ENCODE peak calls at places on chromosomes 1 and 21, in ten cellular contexts. One of them, this sample, is unnamed.

GRCh38 chr21:37766104-37766503 is 150.2 kb downstream of the KCNJ6 start:
- DNase-seq in SJSA1: no peak
- DNase-seq in thoracic aorta: no peak
- DNase-seq in HFF-Myc: no peak
- DNase-seq in cardiac fibroblast: no peak
- DNase-seq in fibroblast of villous mesenchyme: no peak
- DNase-seq in upper lobe of right lung: no peak
- DNase-seq in GM23248: no peak
- DNase-seq in AG10803: no peak
- DNase-seq in stomach: no peak
- DNase-seq in this sample: no peak

GRCh38 chr1:106534612-106535011 is 521.9 kb upstream of the PRMT6 start:
- DNase-seq in thoracic aorta: no peak
- DNase-seq in HFF-Myc: no peak
- DNase-seq in SJSA1: no peak
- DNase-seq in AG10803: no peak
- DNase-seq in cardiac fibroblast: no peak
- DNase-seq in upper lobe of right lung: no peak
- DNase-seq in GM23248: peak
- DNase-seq in stomach: no peak
- DNase-seq in fibroblast of villous mesenchyme: no peak
- DNase-seq in this sample: no peak

GRCh38 chr21:33300701-33301631 is 23.8 kb upstream of the IFNAR1 start:
- DNase-seq in thoracic aorta: no peak
- DNase-seq in fibroblast of villous mesenchyme: peak
- DNase-seq in AG10803: no peak
- DNase-seq in HFF-Myc: no peak
- DNase-seq in SJSA1: no peak
- DNase-seq in stomach: no peak
- DNase-seq in cardiac fibroblast: peak
- DNase-seq in upper lobe of right lung: no peak
- DNase-seq in GM23248: no peak
- DNase-seq in this sample: no peak

GRCh38 chr1:204989266-204990058 is 53.5 kb upstream of the CNTN2 start:
- DNase-seq in GM23248: peak
- DNase-seq in SJSA1: peak
- DNase-seq in HFF-Myc: peak
- DNase-seq in fibroblast of villous mesenchyme: peak
- DNase-seq in AG10803: peak
- DNase-seq in upper lobe of right lung: peak
- DNase-seq in cardiac fibroblast: peak
- DNase-seq in thoracic aorta: no peak
- DNase-seq in stomach: peak
- DNase-seq in this sample: peak

GRCh38 chr1:29736582-29737188 is 500.4 kb downstream of the PTPRU start:
- DNase-seq in SJSA1: peak
- DNase-seq in thoracic aorta: no peak
- DNase-seq in fibroblast of villous mesenchyme: peak
- DNase-seq in cardiac fibroblast: peak
- DNase-seq in HFF-Myc: peak
- DNase-seq in upper lobe of right lung: no peak
- DNase-seq in GM23248: peak
- DNase-seq in stomach: no peak
- DNase-seq in AG10803: peak
- DNase-seq in this sample: peak

GRCh38 chr1:213679153-213679552 is 308.6 kb upstream of the PROX1 start:
- DNase-seq in fibroblast of villous mesenchyme: no peak
- DNase-seq in GM23248: no peak
- DNase-seq in cardiac fibroblast: no peak
- DNase-seq in thoracic aorta: no peak
- DNase-seq in AG10803: no peak
- DNase-seq in upper lobe of right lung: no peak
- DNase-seq in SJSA1: no peak
- DNase-seq in stomach: no peak
- DNase-seq in HFF-Myc: no peak
- DNase-seq in this sample: no peak

GRCh38 chr1:205228052-205228451 is 306 bp downstream of the TMCC2 start:
- DNase-seq in HFF-Myc: no peak
- DNase-seq in SJSA1: peak
- DNase-seq in stomach: peak
- DNase-seq in thoracic aorta: no peak
- DNase-seq in cardiac fibroblast: no peak
- DNase-seq in fibroblast of villous mesenchyme: no peak
- DNase-seq in GM23248: no peak
- DNase-seq in upper lobe of right lung: no peak
- DNase-seq in AG10803: no peak
- DNase-seq in this sample: no peak

GRCh38 chr1:40879487-40880175 is 17.5 kb upstream of the CITED4 start:
- DNase-seq in SJSA1: peak
- DNase-seq in GM23248: no peak
- DNase-seq in fibroblast of villous mesenchyme: no peak
- DNase-seq in cardiac fibroblast: no peak
- DNase-seq in stomach: no peak
- DNase-seq in AG10803: no peak
- DNase-seq in upper lobe of right lung: no peak
- DNase-seq in HFF-Myc: no peak
- DNase-seq in thoracic aorta: no peak
- DNase-seq in this sample: no peak

GRCh38 chr21:45989355-45990048 is 7.9 kb downstream of the COL6A1 start:
- DNase-seq in AG10803: no peak
- DNase-seq in fibroblast of villous mesenchyme: no peak
- DNase-seq in cardiac fibroblast: no peak
- DNase-seq in stomach: peak
- DNase-seq in SJSA1: no peak
- DNase-seq in HFF-Myc: no peak
- DNase-seq in GM23248: no peak
- DNase-seq in upper lobe of right lung: peak
- DNase-seq in thoracic aorta: peak
- DNase-seq in this sample: no peak

GRCh38 chr21:45988366-45989347 is 7.1 kb downstream of the COL6A1 start:
- DNase-seq in HFF-Myc: no peak
- DNase-seq in AG10803: no peak
- DNase-seq in GM23248: no peak
- DNase-seq in fibroblast of villous mesenchyme: no peak
- DNase-seq in cardiac fibroblast: no peak
- DNase-seq in SJSA1: no peak
- DNase-seq in stomach: no peak
- DNase-seq in upper lobe of right lung: peak
- DNase-seq in thoracic aorta: peak
- DNase-seq in this sample: no peak

GRCh38 chr21:45985471-45986315 is 4.1 kb downstream of the COL6A1 start:
- DNase-seq in fibroblast of villous mesenchyme: no peak
- DNase-seq in GM23248: peak
- DNase-seq in cardiac fibroblast: no peak
- DNase-seq in SJSA1: no peak
- DNase-seq in stomach: no peak
- DNase-seq in AG10803: no peak
- DNase-seq in HFF-Myc: no peak
- DNase-seq in thoracic aorta: peak
- DNase-seq in upper lobe of right lung: peak
- DNase-seq in this sample: no peak

GRCh38 chr21:45986316-45987051 is 4.9 kb downstream of the COL6A1 start:
- DNase-seq in cardiac fibroblast: no peak
- DNase-seq in upper lobe of right lung: peak
- DNase-seq in GM23248: no peak
- DNase-seq in SJSA1: no peak
- DNase-seq in HFF-Myc: no peak
- DNase-seq in stomach: no peak
- DNase-seq in AG10803: no peak
- DNase-seq in fibroblast of villous mesenchyme: no peak
- DNase-seq in thoracic aorta: no peak
- DNase-seq in this sample: no peak

DNA sequence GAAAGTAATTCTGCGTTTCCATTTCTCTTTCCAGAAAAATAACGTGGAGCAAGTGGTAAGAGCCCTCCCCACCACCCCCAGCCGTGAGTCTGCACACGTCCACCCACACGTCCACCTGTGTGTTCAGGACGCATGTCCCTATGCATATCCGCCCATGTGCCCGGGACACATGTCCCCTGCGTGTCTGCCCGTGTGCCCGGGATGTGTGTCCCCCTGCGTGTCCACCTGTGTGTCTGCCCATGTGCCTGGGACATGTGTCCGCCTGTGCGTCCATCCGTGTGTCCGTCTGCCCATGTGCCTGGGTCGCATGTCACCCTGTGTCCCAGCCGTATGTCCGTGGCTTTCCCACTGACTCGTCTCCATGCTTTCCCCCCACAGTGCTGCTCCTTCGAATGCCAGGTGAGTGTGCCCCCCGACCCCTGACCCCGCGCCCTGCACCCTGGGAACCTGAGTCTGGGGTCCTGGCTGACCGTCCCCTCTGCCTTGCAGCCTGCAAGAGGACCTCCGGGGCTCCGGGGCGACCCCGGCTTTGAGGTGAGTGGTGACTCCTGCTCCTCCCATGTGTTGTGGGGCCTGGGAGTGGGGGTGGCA is 5.6 kb downstream of the COL6A1 start:
- DNase-seq in thoracic aorta: no peak
- DNase-seq in GM23248: peak
- DNase-seq in cardiac fibroblast: no peak
- DNase-seq in HFF-Myc: no peak
- DNase-seq in SJSA1: no peak
- DNase-seq in stomach: no peak
- DNase-seq in AG10803: no peak
- DNase-seq in fibroblast of villous mesenchyme: no peak
- DNase-seq in upper lobe of right lung: peak
- DNase-seq in this sample: no peak
- H3K4me3 ChIP-seq in thoracic aorta: no peak
- H3K4me3 ChIP-seq in GM23248: no peak
- H3K4me3 ChIP-seq in cardiac fibroblast: no peak
- H3K4me3 ChIP-seq in HFF-Myc: peak
- H3K4me3 ChIP-seq in SJSA1: no peak
- H3K4me3 ChIP-seq in stomach: no peak
- H3K4me3 ChIP-seq in AG10803: peak
- H3K4me3 ChIP-seq in fibroblast of villous mesenchyme: peak
- H3K4me3 ChIP-seq in upper lobe of right lung: no peak
- H3K4me3 ChIP-seq in this sample: no peak

GRCh38 chr1:156572663-156573018 is 276 bp upstream of the IQGAP3 start:
- DNase-seq in stomach: no peak
- DNase-seq in HFF-Myc: no peak
- DNase-seq in upper lobe of right lung: no peak
- DNase-seq in cardiac fibroblast: no peak
- DNase-seq in AG10803: no peak
- DNase-seq in GM23248: no peak
- DNase-seq in SJSA1: no peak
- DNase-seq in thoracic aorta: no peak
- DNase-seq in fibroblast of villous mesenchyme: no peak
- DNase-seq in this sample: no peak
- H3K4me3 ChIP-seq in stomach: peak
- H3K4me3 ChIP-seq in HFF-Myc: peak
- H3K4me3 ChIP-seq in upper lobe of right lung: peak
- H3K4me3 ChIP-seq in cardiac fibroblast: peak
- H3K4me3 ChIP-seq in AG10803: peak
- H3K4me3 ChIP-seq in GM23248: peak
- H3K4me3 ChIP-seq in SJSA1: peak
- H3K4me3 ChIP-seq in thoracic aorta: peak
- H3K4me3 ChIP-seq in fibroblast of villous mesenchyme: peak
- H3K4me3 ChIP-seq in this sample: peak

GRCh38 chr1:228099331-228099732 is 3.8 kb downstream of the C1orf35 start:
- DNase-seq in GM23248: no peak
- DNase-seq in HFF-Myc: no peak
- DNase-seq in fibroblast of villous mesenchyme: no peak
- DNase-seq in thoracic aorta: no peak
- DNase-seq in upper lobe of right lung: no peak
- DNase-seq in AG10803: no peak
- DNase-seq in SJSA1: no peak
- DNase-seq in stomach: no peak
- DNase-seq in cardiac fibroblast: no peak
- DNase-seq in this sample: no peak

GRCh38 chr1:228101994-228102790 is 933 bp downstream of the C1orf35 start:
- DNase-seq in cardiac fibroblast: peak
- DNase-seq in AG10803: no peak
- DNase-seq in GM23248: peak
- DNase-seq in stomach: peak
- DNase-seq in SJSA1: peak
- DNase-seq in fibroblast of villous mesenchyme: peak
- DNase-seq in thoracic aorta: no peak
- DNase-seq in HFF-Myc: no peak
- DNase-seq in upper lobe of right lung: peak
- DNase-seq in this sample: no peak

GRCh38 chr1:228101614-228101993 is 1.5 kb downstream of the C1orf35 start:
- DNase-seq in thoracic aorta: no peak
- DNase-seq in GM23248: no peak
- DNase-seq in AG10803: no peak
- DNase-seq in upper lobe of right lung: no peak
- DNase-seq in stomach: no peak
- DNase-seq in HFF-Myc: no peak
- DNase-seq in SJSA1: no peak
- DNase-seq in cardiac fibroblast: no peak
- DNase-seq in fibroblast of villous mesenchyme: no peak
- DNase-seq in this sample: no peak

GRCh38 chr1:228102791-228103620 is at the start of gene C1orf35:
- DNase-seq in HFF-Myc: peak
- DNase-seq in cardiac fibroblast: peak
- DNase-seq in GM23248: peak
- DNase-seq in fibroblast of villous mesenchyme: peak
- DNase-seq in SJSA1: peak
- DNase-seq in stomach: peak
- DNase-seq in AG10803: peak
- DNase-seq in upper lobe of right lung: peak
- DNase-seq in thoracic aorta: peak
- DNase-seq in this sample: peak

DNA sequence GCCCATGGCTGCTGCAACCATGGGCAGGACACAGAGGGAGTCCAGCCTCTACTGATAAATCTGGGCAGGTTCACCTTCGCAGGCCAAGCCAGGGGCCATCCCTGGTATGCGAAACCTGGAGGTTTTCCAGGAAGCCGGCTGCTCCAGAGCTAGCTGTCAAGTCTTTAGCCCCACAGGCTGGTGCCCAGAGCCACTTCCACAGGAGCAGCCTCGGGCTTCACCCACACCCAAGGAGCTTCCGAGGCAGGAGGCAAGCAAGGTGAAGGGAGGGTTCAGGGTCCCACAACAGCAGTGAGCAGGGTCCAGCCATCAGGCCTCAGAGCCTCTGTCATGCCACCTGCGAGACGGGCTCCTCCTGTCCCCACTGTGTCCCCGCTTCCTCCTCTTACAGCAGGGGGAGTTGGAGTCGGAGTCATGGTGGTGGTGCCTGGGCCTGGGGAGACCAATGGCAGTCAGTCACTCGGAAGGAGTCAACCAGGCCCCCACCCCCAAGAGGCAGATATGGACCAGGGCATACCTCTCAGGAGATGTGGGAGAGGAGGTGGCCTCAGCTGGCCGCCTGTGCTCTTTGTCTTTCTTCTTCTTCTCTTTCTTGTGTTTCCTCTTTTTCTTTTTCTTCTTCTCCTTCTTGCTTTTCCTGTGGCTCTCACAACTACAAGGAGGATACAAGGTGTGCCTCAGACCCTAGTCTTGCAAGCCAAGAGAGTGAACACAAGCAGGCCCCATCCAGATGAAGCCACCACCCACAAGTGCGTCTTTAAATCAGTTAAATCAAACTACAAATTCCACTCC is 2.1 kb downstream of the C1orf35 start:
- DNase-seq in upper lobe of right lung: no peak
- DNase-seq in fibroblast of villous mesenchyme: no peak
- DNase-seq in thoracic aorta: no peak
- DNase-seq in cardiac fibroblast: no peak
- DNase-seq in SJSA1: no peak
- DNase-seq in AG10803: no peak
- DNase-seq in stomach: peak
- DNase-seq in GM23248: no peak
- DNase-seq in HFF-Myc: no peak
- DNase-seq in this sample: no peak
- H3K4me3 ChIP-seq in upper lobe of right lung: no peak
- H3K4me3 ChIP-seq in fibroblast of villous mesenchyme: no peak
- H3K4me3 ChIP-seq in thoracic aorta: no peak
- H3K4me3 ChIP-seq in cardiac fibroblast: peak
- H3K4me3 ChIP-seq in SJSA1: no peak
- H3K4me3 ChIP-seq in AG10803: peak
- H3K4me3 ChIP-seq in stomach: no peak
- H3K4me3 ChIP-seq in GM23248: no peak
- H3K4me3 ChIP-seq in HFF-Myc: peak
- H3K4me3 ChIP-seq in this sample: no peak

GRCh38 chr1:217135987-217136894 is 413.0 kb upstream of the ESRRG start:
- DNase-seq in cardiac fibroblast: no peak
- DNase-seq in GM23248: no peak
- DNase-seq in HFF-Myc: no peak
- DNase-seq in AG10803: no peak
- DNase-seq in SJSA1: no peak
- DNase-seq in upper lobe of right lung: no peak
- DNase-seq in thoracic aorta: no peak
- DNase-seq in stomach: no peak
- DNase-seq in fibroblast of villous mesenchyme: no peak
- DNase-seq in this sample: no peak

GRCh38 chr1:217133092-217133491 is 409.9 kb upstream of the ESRRG start:
- DNase-seq in cardiac fibroblast: no peak
- DNase-seq in fibroblast of villous mesenchyme: no peak
- DNase-seq in thoracic aorta: no peak
- DNase-seq in SJSA1: no peak
- DNase-seq in stomach: no peak
- DNase-seq in upper lobe of right lung: no peak
- DNase-seq in AG10803: no peak
- DNase-seq in GM23248: no peak
- DNase-seq in HFF-Myc: no peak
- DNase-seq in this sample: no peak

GRCh38 chr1:217135569-217135915 is 412.3 kb upstream of the ESRRG start:
- DNase-seq in HFF-Myc: no peak
- DNase-seq in stomach: no peak
- DNase-seq in GM23248: peak
- DNase-seq in cardiac fibroblast: peak
- DNase-seq in AG10803: no peak
- DNase-seq in fibroblast of villous mesenchyme: peak
- DNase-seq in thoracic aorta: no peak
- DNase-seq in upper lobe of right lung: no peak
- DNase-seq in SJSA1: no peak
- DNase-seq in this sample: no peak

GRCh38 chr1:217134857-217135568 is 411.8 kb upstream of the ESRRG start:
- DNase-seq in SJSA1: no peak
- DNase-seq in GM23248: no peak
- DNase-seq in fibroblast of villous mesenchyme: peak
- DNase-seq in thoracic aorta: no peak
- DNase-seq in HFF-Myc: no peak
- DNase-seq in AG10803: no peak
- DNase-seq in cardiac fibroblast: peak
- DNase-seq in stomach: no peak
- DNase-seq in upper lobe of right lung: no peak
- DNase-seq in this sample: no peak

GRCh38 chr1:217133958-217134856 is 411.0 kb upstream of the ESRRG start:
- DNase-seq in stomach: no peak
- DNase-seq in upper lobe of right lung: no peak
- DNase-seq in SJSA1: no peak
- DNase-seq in thoracic aorta: no peak
- DNase-seq in HFF-Myc: no peak
- DNase-seq in cardiac fibroblast: peak
- DNase-seq in fibroblast of villous mesenchyme: peak
- DNase-seq in GM23248: peak
- DNase-seq in AG10803: no peak
- DNase-seq in this sample: peak
- H3K4me3 ChIP-seq in stomach: peak
- H3K4me3 ChIP-seq in upper lobe of right lung: peak
- H3K4me3 ChIP-seq in SJSA1: no peak
- H3K4me3 ChIP-seq in thoracic aorta: peak
- H3K4me3 ChIP-seq in HFF-Myc: no peak
- H3K4me3 ChIP-seq in cardiac fibroblast: peak
- H3K4me3 ChIP-seq in fibroblast of villous mesenchyme: no peak
- H3K4me3 ChIP-seq in GM23248: no peak
- H3K4me3 ChIP-seq in AG10803: no peak
- H3K4me3 ChIP-seq in this sample: peak